ENCODE peak calls at places on chromosomes 12 and 14, in seven cellular contexts. P, K, F, H, R, C and G are unnamed samples. For H3K4me1, the result is how much of the 10 kb centered on the place peaks cover.

GRCh38 chr12:91846466-91847055 is 299.1 kb downstream of the BTG1 start:
- DNase-seq in R (no peak), H (no peak), C (no peak), P (no peak), F (no peak), K (no peak), G (no peak)

GRCh38 chr14:61334197-61334701 is 12.9 kb downstream of the PRKCH start:
- DNase-seq in R (no peak), H (no peak), C (no peak), P (no peak), F (no peak), K (no peak), G (no peak)

GRCh38 chr12:71665109-71665476 is 992 bp downstream of the THAP2 start:
- DNase-seq in P (no peak), F (no peak), K (no peak), H (no peak), R (no peak), C (no peak), G (no peak)

GRCh38 chr12:52402873-52403510 is 3.1 kb downstream of the KRT82 start:
- DNase-seq in K (no peak), H (no peak), F (no peak), P (no peak), C (no peak), R (no peak), G (no peak)

GRCh38 chr12:44422559-44422958 is 453.6 kb downstream of the NELL2 start:
- DNase-seq in F (no peak), K (no peak), P (no peak), H (no peak), R (no peak), C (no peak), G (no peak)

GRCh38 chr12:63045020-63045860 is 105.8 kb downstream of the AVPR1A start:
- DNase-seq in P (no peak), K (peak), C (no peak), R (no peak), F (no peak), H (no peak), G (no peak)

GRCh38 chr14:104843442-104844305 is 21.4 kb upstream of the CEP170B start:
- DNase-seq in F (peak), P (no peak), H (peak), C (peak), K (no peak), R (peak), G (no peak)

GRCh38 chr12:115626210-115626609 is 651.3 kb downstream of the MED13L start:
- DNase-seq in K (no peak), C (no peak), P (no peak), H (no peak), F (no peak), R (no peak), G (no peak)

GRCh38 chr12:8947737-8948136 is 1.7 kb downstream of the M6PR start:
- DNase-seq in C (no peak), P (no peak), K (no peak), R (no peak), F (no peak), H (no peak), G (no peak)

GRCh38 chr12:7374423-7375144 is 69.4 kb downstream of the CD163L1 start:
- DNase-seq in C (peak), R (peak), F (no peak), H (peak), K (no peak), P (peak), G (peak)

GRCh38 chr12:53094394-53094787 is 3.1 kb upstream of the IGFBP6 start:
- DNase-seq in R (no peak), C (no peak), P (no peak), F (peak), H (no peak), K (no peak), G (no peak)

GRCh38 chr14:50920482-50921225 is 23.6 kb downstream of the PYGL start:
- DNase-seq in K (peak), R (no peak), F (no peak), H (no peak), C (no peak), P (no peak), G (no peak)

GRCh38 chr12:91920276-91920675 is 225.4 kb downstream of the BTG1 start:
- DNase-seq in R (no peak), K (peak), F (no peak), C (no peak), P (no peak), H (no peak), G (no peak)

GRCh38 chr14:54758041-54758440 is 144.6 kb downstream of the GCH1 start:
- DNase-seq in F (peak), K (no peak), P (no peak), R (no peak), H (no peak), C (no peak), G (no peak)

GRCh38 chr12:79128956-79129355 is 264.4 kb downstream of the SYT1 start:
- DNase-seq in C (no peak), P (no peak), K (peak), F (no peak), R (no peak), H (no peak), G (no peak)

GRCh38 chr12:52611080-52611468 is 7.3 kb downstream of the KRT73 start:
- DNase-seq in R (no peak), H (no peak), K (no peak), F (no peak), C (no peak), P (no peak), G (no peak)

GRCh38 chr14:68232643-68233055 is 413.1 kb downstream of the RAD51B start:
- DNase-seq in R (no peak), F (peak), P (no peak), K (peak), C (no peak), H (peak), G (no peak)

GRCh38 chr12:119115296-119115905 is 63.3 kb upstream of the HSPB8 start:
- DNase-seq in F (no peak), K (peak), C (no peak), P (no peak), H (peak), R (no peak), G (no peak)

GRCh38 chr14:59664741-59665140 is 88.1 kb upstream of the CCDC175 start:
- DNase-seq in P (no peak), C (no peak), F (no peak), H (peak), K (no peak), R (no peak), G (no peak)

GRCh38 chr12:54356951-54357356 is 7.3 kb downstream of the GPR84 start:
- DNase-seq in C (no peak), H (no peak), R (no peak), P (no peak), K (no peak), F (no peak), G (no peak)

GRCh38 chr12:123634142-123634561 is 523 bp downstream of the GTF2H3 start:
- DNase-seq in H (no peak), C (no peak), K (no peak), P (no peak), R (no peak), F (no peak), G (no peak)

GRCh38 chr12:110174373-110174996 is 50.3 kb downstream of the IFT81 start:
- DNase-seq in F (no peak), P (no peak), K (no peak), R (no peak), C (no peak), H (peak), G (no peak)

GRCh38 chr14:102131741-102132140 is 8.0 kb upstream of the WDR20 start:
- DNase-seq in H (no peak), K (no peak), C (no peak), R (no peak), P (no peak), F (no peak), G (no peak)

GRCh38 chr14:40697221-40697620 is 909.5 kb upstream of the LRFN5 start:
- DNase-seq in K (no peak), F (no peak), P (no peak), R (no peak), H (no peak), C (no peak), G (no peak)

GRCh38 chr12:6958609-6959375 is 7.6 kb downstream of the PTPN6 start:
- DNase-seq in P (no peak), K (no peak), F (peak), C (peak), H (no peak), R (peak), G (peak)

GRCh38 chr14:63432228-63432627 is 110.9 kb downstream of the PPP2R5E start:
- DNase-seq in R (no peak), P (no peak), K (no peak), H (no peak), C (no peak), F (no peak), G (no peak)

GRCh38 chr12:26874501-26875296 is 41.7 kb upstream of the ITPR2 start:
- DNase-seq in P (no peak), R (no peak), F (no peak), H (no peak), C (no peak), K (no peak), G (no peak)

GRCh38 chr12:40534828-40535227 is 157.4 kb upstream of the CNTN1 start:
- DNase-seq in R (no peak), P (no peak), H (no peak), C (no peak), F (no peak), K (no peak), G (no peak)

GRCh38 chr12:3342051-3342450 is 149.0 kb upstream of the PRMT8 start:
- DNase-seq in P (no peak), R (no peak), H (peak), K (no peak), F (no peak), C (peak), G (no peak)
- TF ChIP-seq CTCF in P (peak), R (no peak), H (peak), K (peak), F (no peak), C (peak), G (peak)

GRCh38 chr14:96194657-96195431 is 9.8 kb upstream of the BDKRB2 start:
- DNase-seq in R (no peak), F (no peak), P (no peak), C (no peak), H (no peak), K (peak), G (peak)

GRCh38 chr14:96195441-96196081 is 9.1 kb upstream of the BDKRB2 start:
- DNase-seq in H (no peak), C (no peak), K (no peak), R (no peak), F (no peak), P (no peak), G (no peak)

GRCh38 chr14:96198430-96199133 is 6.1 kb upstream of the BDKRB2 start:
- DNase-seq in C (no peak), F (no peak), H (no peak), R (no peak), P (no peak), K (no peak), G (peak)

GRCh38 chr14:96197969-96198368 is 6.7 kb upstream of the BDKRB2 start:
- DNase-seq in C (no peak), H (no peak), P (no peak), F (no peak), K (no peak), R (no peak), G (no peak)

GRCh38 chr14:96197163-96197852 is 7.3 kb upstream of the BDKRB2 start:
- DNase-seq in C (no peak), P (no peak), H (no peak), K (no peak), F (no peak), R (no peak), G (no peak)
- H3K4me1 ChIP-seq in C (under half), P (under half), H (under half), K (under half), F (under half), R (under half), G (under half)

GRCh38 chr12:3882896-3883564 is 9.8 kb upstream of the PARP11 start:
- DNase-seq in R (no peak), C (no peak), K (no peak), F (no peak), H (peak), P (no peak), G (no peak)
- TF ChIP-seq CTCF in R (no peak), C (peak), K (peak), F (no peak), H (peak), P (no peak), G (peak)

GRCh38 chr12:108696996-108697290 is 34.4 kb downstream of the CORO1C start:
- DNase-seq in P (no peak), R (no peak), H (no peak), F (no peak), K (no peak), C (no peak), G (no peak)
- H3K4me1 ChIP-seq in P (half or more), R (under half), H (under half), F (half or more), K (half or more), C (under half), G (half or more)